ENCODE peak calls at places on chromosomes 5 and 9, in eight cellular contexts. One of them, this sample, is unnamed.

GRCh38 chr5:84332106-84332505 is 52.6 kb downstream of the EDIL3 start:
- DNase-seq in H7: no peak
- DNase-seq in activated CD4-positive, CD25-positive, alpha-beta regulatory T cell: no peak
- DNase-seq in MV-4-11: no peak
- DNase-seq in left cardiac atrium: no peak
- DNase-seq in stimulated activated CD4-positive, alpha-beta T cell treated with anti-CD3 and anti-CD28 coated beads, Interleukin-12 subunit alpha, Interleukin-12 subunit beta, amount 100 ng/mL, for 4 hours: no peak
- DNase-seq in T-helper 9 cell: no peak
- DNase-seq in NCI-H1092: no peak
- DNase-seq in this sample: no peak

GRCh38 chr9:131651599-131651998 is 88.3 kb downstream of the RAPGEF1 start:
- DNase-seq in activated CD4-positive, CD25-positive, alpha-beta regulatory T cell: no peak
- DNase-seq in T-helper 9 cell: no peak
- DNase-seq in H7: no peak
- DNase-seq in left cardiac atrium: no peak
- DNase-seq in MV-4-11: peak
- DNase-seq in stimulated activated CD4-positive, alpha-beta T cell treated with anti-CD3 and anti-CD28 coated beads, Interleukin-12 subunit alpha, Interleukin-12 subunit beta, amount 100 ng/mL, for 4 hours: no peak
- DNase-seq in NCI-H1092: no peak
- DNase-seq in this sample: no peak

GRCh38 chr5:164302533-164303235 is 797.3 kb downstream of the MAT2B start:
- DNase-seq in H7: no peak
- DNase-seq in stimulated activated CD4-positive, alpha-beta T cell treated with anti-CD3 and anti-CD28 coated beads, Interleukin-12 subunit alpha, Interleukin-12 subunit beta, amount 100 ng/mL, for 4 hours: no peak
- DNase-seq in T-helper 9 cell: no peak
- DNase-seq in left cardiac atrium: no peak
- DNase-seq in MV-4-11: no peak
- DNase-seq in activated CD4-positive, CD25-positive, alpha-beta regulatory T cell: no peak
- DNase-seq in NCI-H1092: no peak
- DNase-seq in this sample: no peak

GRCh38 chr5:124030043-124030461 is 518.1 kb downstream of the CSNK1G3 start:
- DNase-seq in H7: no peak
- DNase-seq in NCI-H1092: no peak
- DNase-seq in activated CD4-positive, CD25-positive, alpha-beta regulatory T cell: no peak
- DNase-seq in MV-4-11: no peak
- DNase-seq in T-helper 9 cell: no peak
- DNase-seq in stimulated activated CD4-positive, alpha-beta T cell treated with anti-CD3 and anti-CD28 coated beads, Interleukin-12 subunit alpha, Interleukin-12 subunit beta, amount 100 ng/mL, for 4 hours: no peak
- DNase-seq in left cardiac atrium: no peak
- DNase-seq in this sample: no peak

GRCh38 chr5:99621772-99622681 is 693.2 kb upstream of the CHD1 start:
- DNase-seq in H7: no peak
- DNase-seq in NCI-H1092: no peak
- DNase-seq in MV-4-11: no peak
- DNase-seq in stimulated activated CD4-positive, alpha-beta T cell treated with anti-CD3 and anti-CD28 coated beads, Interleukin-12 subunit alpha, Interleukin-12 subunit beta, amount 100 ng/mL, for 4 hours: no peak
- DNase-seq in left cardiac atrium: no peak
- DNase-seq in activated CD4-positive, CD25-positive, alpha-beta regulatory T cell: no peak
- DNase-seq in T-helper 9 cell: no peak
- DNase-seq in this sample: no peak

GRCh38 chr9:27379311-27380236 is 82.6 kb upstream of the EQTN start:
- DNase-seq in MV-4-11: no peak
- DNase-seq in NCI-H1092: no peak
- DNase-seq in stimulated activated CD4-positive, alpha-beta T cell treated with anti-CD3 and anti-CD28 coated beads, Interleukin-12 subunit alpha, Interleukin-12 subunit beta, amount 100 ng/mL, for 4 hours: no peak
- DNase-seq in activated CD4-positive, CD25-positive, alpha-beta regulatory T cell: no peak
- DNase-seq in T-helper 9 cell: no peak
- DNase-seq in H7: no peak
- DNase-seq in left cardiac atrium: no peak
- DNase-seq in this sample: no peak

GRCh38 chr5:61768692-61769281 is 436.7 kb downstream of the ZSWIM6 start:
- DNase-seq in H7: peak
- DNase-seq in NCI-H1092: no peak
- DNase-seq in stimulated activated CD4-positive, alpha-beta T cell treated with anti-CD3 and anti-CD28 coated beads, Interleukin-12 subunit alpha, Interleukin-12 subunit beta, amount 100 ng/mL, for 4 hours: no peak
- DNase-seq in T-helper 9 cell: no peak
- DNase-seq in MV-4-11: no peak
- DNase-seq in left cardiac atrium: no peak
- DNase-seq in activated CD4-positive, CD25-positive, alpha-beta regulatory T cell: no peak
- DNase-seq in this sample: no peak

GRCh38 chr9:130365323-130365721 is 79.4 kb upstream of the ASS1 start:
- DNase-seq in H7: no peak
- DNase-seq in MV-4-11: no peak
- DNase-seq in left cardiac atrium: no peak
- DNase-seq in activated CD4-positive, CD25-positive, alpha-beta regulatory T cell: no peak
- DNase-seq in NCI-H1092: no peak
- DNase-seq in stimulated activated CD4-positive, alpha-beta T cell treated with anti-CD3 and anti-CD28 coated beads, Interleukin-12 subunit alpha, Interleukin-12 subunit beta, amount 100 ng/mL, for 4 hours: no peak
- DNase-seq in T-helper 9 cell: no peak
- DNase-seq in this sample: no peak

GRCh38 chr9:35014517-35014916 is 25.0 kb downstream of the DNAJB5 start:
- DNase-seq in T-helper 9 cell: no peak
- DNase-seq in MV-4-11: no peak
- DNase-seq in H7: no peak
- DNase-seq in activated CD4-positive, CD25-positive, alpha-beta regulatory T cell: no peak
- DNase-seq in stimulated activated CD4-positive, alpha-beta T cell treated with anti-CD3 and anti-CD28 coated beads, Interleukin-12 subunit alpha, Interleukin-12 subunit beta, amount 100 ng/mL, for 4 hours: no peak
- DNase-seq in left cardiac atrium: no peak
- DNase-seq in NCI-H1092: no peak
- DNase-seq in this sample: no peak

GRCh38 chr9:105647595-105648349 is 14.5 kb upstream of the TAL2 start:
- DNase-seq in H7: peak
- DNase-seq in MV-4-11: no peak
- DNase-seq in activated CD4-positive, CD25-positive, alpha-beta regulatory T cell: no peak
- DNase-seq in stimulated activated CD4-positive, alpha-beta T cell treated with anti-CD3 and anti-CD28 coated beads, Interleukin-12 subunit alpha, Interleukin-12 subunit beta, amount 100 ng/mL, for 4 hours: no peak
- DNase-seq in left cardiac atrium: no peak
- DNase-seq in T-helper 9 cell: no peak
- DNase-seq in NCI-H1092: peak
- DNase-seq in this sample: no peak

GRCh38 chr5:6551287-6551954 is 81.4 kb downstream of the NSUN2 start:
- DNase-seq in H7: no peak
- DNase-seq in MV-4-11: no peak
- DNase-seq in T-helper 9 cell: no peak
- DNase-seq in activated CD4-positive, CD25-positive, alpha-beta regulatory T cell: no peak
- DNase-seq in NCI-H1092: no peak
- DNase-seq in stimulated activated CD4-positive, alpha-beta T cell treated with anti-CD3 and anti-CD28 coated beads, Interleukin-12 subunit alpha, Interleukin-12 subunit beta, amount 100 ng/mL, for 4 hours: no peak
- DNase-seq in left cardiac atrium: no peak
- DNase-seq in this sample: no peak

GRCh38 chr9:73152445-73152844 is 780 bp downstream of the ANXA1 start:
- DNase-seq in H7: no peak
- DNase-seq in activated CD4-positive, CD25-positive, alpha-beta regulatory T cell: no peak
- DNase-seq in stimulated activated CD4-positive, alpha-beta T cell treated with anti-CD3 and anti-CD28 coated beads, Interleukin-12 subunit alpha, Interleukin-12 subunit beta, amount 100 ng/mL, for 4 hours: no peak
- DNase-seq in NCI-H1092: no peak
- DNase-seq in T-helper 9 cell: no peak
- DNase-seq in MV-4-11: no peak
- DNase-seq in left cardiac atrium: no peak
- DNase-seq in this sample: no peak

GRCh38 chr9:124239249-124240073 is 18.3 kb upstream of the NEK6 start:
- DNase-seq in activated CD4-positive, CD25-positive, alpha-beta regulatory T cell: no peak
- DNase-seq in NCI-H1092: no peak
- DNase-seq in stimulated activated CD4-positive, alpha-beta T cell treated with anti-CD3 and anti-CD28 coated beads, Interleukin-12 subunit alpha, Interleukin-12 subunit beta, amount 100 ng/mL, for 4 hours: no peak
- DNase-seq in H7: no peak
- DNase-seq in MV-4-11: peak
- DNase-seq in T-helper 9 cell: no peak
- DNase-seq in left cardiac atrium: no peak
- DNase-seq in this sample: no peak

GRCh38 chr9:35869621-35870216 is 482 bp downstream of the OR13J1 start:
- DNase-seq in H7: no peak
- DNase-seq in NCI-H1092: no peak
- DNase-seq in activated CD4-positive, CD25-positive, alpha-beta regulatory T cell: no peak
- DNase-seq in T-helper 9 cell: no peak
- DNase-seq in MV-4-11: no peak
- DNase-seq in stimulated activated CD4-positive, alpha-beta T cell treated with anti-CD3 and anti-CD28 coated beads, Interleukin-12 subunit alpha, Interleukin-12 subunit beta, amount 100 ng/mL, for 4 hours: no peak
- DNase-seq in left cardiac atrium: no peak
- DNase-seq in this sample: no peak

GRCh38 chr9:88593537-88594185 is 58.7 kb downstream of the NXNL2 start:
- DNase-seq in MV-4-11: peak
- DNase-seq in activated CD4-positive, CD25-positive, alpha-beta regulatory T cell: peak
- DNase-seq in stimulated activated CD4-positive, alpha-beta T cell treated with anti-CD3 and anti-CD28 coated beads, Interleukin-12 subunit alpha, Interleukin-12 subunit beta, amount 100 ng/mL, for 4 hours: peak
- DNase-seq in left cardiac atrium: peak
- DNase-seq in H7: no peak
- DNase-seq in T-helper 9 cell: peak
- DNase-seq in NCI-H1092: peak
- DNase-seq in this sample: no peak

GRCh38 chr5:148998174-148998797 is 64.6 kb downstream of the SH3TC2 start:
- DNase-seq in left cardiac atrium: no peak
- DNase-seq in stimulated activated CD4-positive, alpha-beta T cell treated with anti-CD3 and anti-CD28 coated beads, Interleukin-12 subunit alpha, Interleukin-12 subunit beta, amount 100 ng/mL, for 4 hours: no peak
- DNase-seq in H7: peak
- DNase-seq in T-helper 9 cell: peak
- DNase-seq in activated CD4-positive, CD25-positive, alpha-beta regulatory T cell: no peak
- DNase-seq in NCI-H1092: peak
- DNase-seq in MV-4-11: peak
- DNase-seq in this sample: no peak

GRCh38 chr5:163347671-163348070 is 89.7 kb upstream of the CCNG1 start:
- DNase-seq in T-helper 9 cell: peak
- DNase-seq in H7: peak
- DNase-seq in NCI-H1092: peak
- DNase-seq in activated CD4-positive, CD25-positive, alpha-beta regulatory T cell: no peak
- DNase-seq in stimulated activated CD4-positive, alpha-beta T cell treated with anti-CD3 and anti-CD28 coated beads, Interleukin-12 subunit alpha, Interleukin-12 subunit beta, amount 100 ng/mL, for 4 hours: peak
- DNase-seq in left cardiac atrium: peak
- DNase-seq in MV-4-11: peak
- DNase-seq in this sample: peak

GRCh38 chr9:83639266-83639665 is 16.3 kb downstream of the IDNK start:
- DNase-seq in stimulated activated CD4-positive, alpha-beta T cell treated with anti-CD3 and anti-CD28 coated beads, Interleukin-12 subunit alpha, Interleukin-12 subunit beta, amount 100 ng/mL, for 4 hours: no peak
- DNase-seq in T-helper 9 cell: no peak
- DNase-seq in NCI-H1092: no peak
- DNase-seq in activated CD4-positive, CD25-positive, alpha-beta regulatory T cell: no peak
- DNase-seq in H7: no peak
- DNase-seq in MV-4-11: no peak
- DNase-seq in left cardiac atrium: no peak
- DNase-seq in this sample: no peak

GRCh38 chr5:109304323-109304722 is 105.5 kb downstream of the PJA2 start:
- DNase-seq in stimulated activated CD4-positive, alpha-beta T cell treated with anti-CD3 and anti-CD28 coated beads, Interleukin-12 subunit alpha, Interleukin-12 subunit beta, amount 100 ng/mL, for 4 hours: no peak
- DNase-seq in activated CD4-positive, CD25-positive, alpha-beta regulatory T cell: no peak
- DNase-seq in T-helper 9 cell: no peak
- DNase-seq in NCI-H1092: no peak
- DNase-seq in MV-4-11: no peak
- DNase-seq in H7: no peak
- DNase-seq in left cardiac atrium: no peak
- DNase-seq in this sample: no peak

GRCh38 chr9:97774657-97775056 is 77.5 kb upstream of the XPA start:
- DNase-seq in stimulated activated CD4-positive, alpha-beta T cell treated with anti-CD3 and anti-CD28 coated beads, Interleukin-12 subunit alpha, Interleukin-12 subunit beta, amount 100 ng/mL, for 4 hours: no peak
- DNase-seq in NCI-H1092: no peak
- DNase-seq in MV-4-11: no peak
- DNase-seq in H7: no peak
- DNase-seq in T-helper 9 cell: no peak
- DNase-seq in left cardiac atrium: no peak
- DNase-seq in activated CD4-positive, CD25-positive, alpha-beta regulatory T cell: no peak
- DNase-seq in this sample: no peak

GRCh38 chr9:3032898-3033297 is 189.0 kb upstream of the PUM3 start:
- DNase-seq in H7: no peak
- DNase-seq in MV-4-11: no peak
- DNase-seq in activated CD4-positive, CD25-positive, alpha-beta regulatory T cell: no peak
- DNase-seq in T-helper 9 cell: no peak
- DNase-seq in stimulated activated CD4-positive, alpha-beta T cell treated with anti-CD3 and anti-CD28 coated beads, Interleukin-12 subunit alpha, Interleukin-12 subunit beta, amount 100 ng/mL, for 4 hours: no peak
- DNase-seq in left cardiac atrium: no peak
- DNase-seq in NCI-H1092: no peak
- DNase-seq in this sample: no peak

GRCh38 chr9:22008662-22009562 is at the start of gene CDKN2B:
- DNase-seq in stimulated activated CD4-positive, alpha-beta T cell treated with anti-CD3 and anti-CD28 coated beads, Interleukin-12 subunit alpha, Interleukin-12 subunit beta, amount 100 ng/mL, for 4 hours: peak
- DNase-seq in MV-4-11: peak
- DNase-seq in H7: peak
- DNase-seq in T-helper 9 cell: peak
- DNase-seq in left cardiac atrium: peak
- DNase-seq in NCI-H1092: peak
- DNase-seq in activated CD4-positive, CD25-positive, alpha-beta regulatory T cell: peak
- DNase-seq in this sample: peak

GRCh38 chr5:169423580-169424278 is 122.8 kb upstream of the SLIT3 start:
- DNase-seq in MV-4-11: no peak
- DNase-seq in NCI-H1092: no peak
- DNase-seq in T-helper 9 cell: no peak
- DNase-seq in stimulated activated CD4-positive, alpha-beta T cell treated with anti-CD3 and anti-CD28 coated beads, Interleukin-12 subunit alpha, Interleukin-12 subunit beta, amount 100 ng/mL, for 4 hours: no peak
- DNase-seq in left cardiac atrium: no peak
- DNase-seq in activated CD4-positive, CD25-positive, alpha-beta regulatory T cell: no peak
- DNase-seq in H7: no peak
- DNase-seq in this sample: no peak

GRCh38 chr5:141772281-141772680 is 90.3 kb upstream of the ARAP3 start:
- DNase-seq in T-helper 9 cell: no peak
- DNase-seq in stimulated activated CD4-positive, alpha-beta T cell treated with anti-CD3 and anti-CD28 coated beads, Interleukin-12 subunit alpha, Interleukin-12 subunit beta, amount 100 ng/mL, for 4 hours: no peak
- DNase-seq in H7: no peak
- DNase-seq in left cardiac atrium: no peak
- DNase-seq in NCI-H1092: no peak
- DNase-seq in activated CD4-positive, CD25-positive, alpha-beta regulatory T cell: no peak
- DNase-seq in MV-4-11: no peak
- DNase-seq in this sample: no peak

This sample was measured in AG04449.